ENCODE peak calls at places on chromosomes 5 and 9, in four cellular contexts. B, G, Q and H are unnamed samples.

GRCh38 chr5:89315194-89315593 is 432.2 kb upstream of the MEF2C start:
- DNase-seq in Q (no peak), G (no peak), B (no peak), H (no peak)

GRCh38 chr9:108746864-108747263 is 108.9 kb downstream of the ACTL7B start:
- DNase-seq in B (peak; percentile 57), Q (no peak), G (no peak), H (no peak)

GRCh38 chr5:68405026-68405684 is 189.6 kb downstream of the PIK3R1 start:
- DNase-seq in B (no peak), Q (no peak), G (peak; percentile 63), H (no peak)

GRCh38 chr9:24518545-24518944 is 27.2 kb downstream of the IZUMO3 start:
- DNase-seq in Q (no peak), G (no peak), B (no peak), H (no peak)

GRCh38 chr5:10712574-10713366 is 48.3 kb downstream of the DAP start:
- DNase-seq in G (no peak), B (no peak), Q (no peak), H (no peak)

GRCh38 chr5:132764051-132764450 is 13.0 kb downstream of the SEPTIN8 start:
- DNase-seq in B (no peak), Q (no peak), G (no peak), H (no peak)

GRCh38 chr9:110337727-110338522 is at the start of gene TXNDC8:
- DNase-seq in G (no peak), B (no peak), Q (no peak), H (no peak)

GRCh38 chr5:109062669-109063068 is 315.0 kb downstream of the FER start:
- DNase-seq in B (no peak), Q (no peak), G (no peak), H (no peak)

GRCh38 chr5:128216860-128217531 is 133.4 kb downstream of the SLC12A2 start:
- DNase-seq in Q (no peak), B (no peak), G (no peak), H (no peak)

GRCh38 chr5:98454407-98454806 is 319.1 kb upstream of the RGMB start:
- DNase-seq in Q (no peak), G (no peak), B (no peak), H (no peak)

GRCh38 chr9:70043689-70044449 is at the start of gene MAMDC2:
- DNase-seq in B (no peak), G (no peak), Q (no peak), H (no peak)

GRCh38 chr5:73160239-73160671 is 12.7 kb upstream of the TMEM174 start:
- DNase-seq in Q (peak; percentile 62), G (no peak), B (no peak), H (no peak)

GRCh38 chr5:96896806-96897205 is 20.5 kb downstream of the ERAP2 start:
- DNase-seq in G (no peak), Q (no peak), B (no peak), H (no peak)

GRCh38 chr5:54704341-54704740 is 186.8 kb downstream of the SNX18 start:
- DNase-seq in G (no peak), Q (no peak), B (no peak), H (no peak)

GRCh38 chr5:55856511-55857246 is 5.5 kb downstream of the IL31RA start:
- DNase-seq in G (no peak), B (no peak), Q (no peak), H (no peak)

GRCh38 chr9:69153707-69154521 is 20.2 kb upstream of the TJP2 start:
- DNase-seq in Q (no peak), G (no peak), B (peak; percentile 96), H (no peak)

GRCh38 chr5:78405820-78406750 is 45.7 kb downstream of the SCAMP1 start:
- DNase-seq in G (no peak), Q (peak; percentile 19), B (no peak), H (no peak)

GRCh38 chr5:57715296-57715695 is 232.7 kb upstream of the ACTBL2 start:
- DNase-seq in B (no peak), Q (no peak), G (no peak), H (no peak)

GRCh38 chr5:476102-476813 is 33.3 kb downstream of the EXOC3 start:
- DNase-seq in Q (no peak), B (no peak), G (no peak), H (no peak)

GRCh38 chr5:176535101-176535654 is 2.0 kb downstream of the RNF44 start:
- DNase-seq in Q (peak; percentile 46), G (no peak), B (no peak), H (no peak)

GRCh38 chr9:99134893-99135341 is 30.0 kb downstream of the TGFBR1 start:
- DNase-seq in G (no peak), B (no peak), Q (peak; percentile 36), H (no peak)

GRCh38 chr5:142472306-142472951 is 147.6 kb upstream of the SPRY4 start:
- DNase-seq in Q (no peak), G (peak; percentile 49), B (peak; percentile 66), H (no peak)

GRCh38 chr5:60802216-60802615 is 41.9 kb downstream of the ELOVL7 start:
- DNase-seq in G (no peak), Q (no peak), B (no peak), H (no peak)

GRCh38 chr5:95892784-95893354 is 68.8 kb downstream of the ELL2 start:
- DNase-seq in Q (no peak), B (peak; percentile 48), G (peak; percentile 28), H (peak; percentile 44)

GRCh38 chr5:4720831-4721230 is 419.3 kb upstream of the ADAMTS16 start:
- DNase-seq in G (no peak), Q (no peak), B (no peak), H (no peak)

GRCh38 chr5:109901628-109901981 is 211.9 kb downstream of the MAN2A1 start:
- DNase-seq in G (no peak), Q (no peak), B (no peak), H (no peak)

GRCh38 chr5:135835766-135836165 is 1.3 kb downstream of the SLC25A48 start:
- DNase-seq in G (no peak), B (no peak), Q (no peak), H (no peak)

GRCh38 chr5:23405316-23406068 is 101.9 kb upstream of the PRDM9 start:
- DNase-seq in G (no peak), B (no peak), Q (no peak), H (no peak)

GRCh38 chr9:124660341-124660801 is 110.7 kb downstream of the NR6A1 start:
- DNase-seq in G (no peak), Q (peak; percentile 60), B (peak; percentile 36), H (peak; percentile 12)

GRCh38 chr5:68222310-68222709 is 6.8 kb downstream of the PIK3R1 start:
- DNase-seq in Q (no peak), G (no peak), B (no peak), H (no peak)

GRCh38 chr9:81656004-81656403 is 33.3 kb downstream of the TLE1 start:
- DNase-seq in Q (peak; percentile 31), G (no peak), B (peak; percentile 21), H (no peak)

GRCh38 chr5:10333154-10334006 is 20.1 kb upstream of the MARCHF6 start:
- DNase-seq in Q (no peak), B (no peak), G (no peak), H (no peak)

GRCh38 chr5:130747556-130747955 is 417.5 kb downstream of the HINT1 start:
- DNase-seq in B (no peak), Q (no peak), G (no peak), H (no peak)

GRCh38 chr5:134552301-134552700 is 26.8 kb downstream of the JADE2 start:
- DNase-seq in G (no peak), B (no peak), Q (no peak), H (no peak)

GRCh38 chr5:17895296-17896058 is 261.2 kb downstream of the TAF11L14 start:
- DNase-seq in G (no peak), Q (no peak), B (no peak), H (no peak)
- TF ChIP-seq TARDBP in G (no peak), Q (no peak), B (no peak), H (no peak)

GRCh38 chr5:169390265-169390664 is 89.3 kb upstream of the SLIT3 start:
- DNase-seq in Q (no peak), B (no peak), G (no peak), H (peak; percentile 18)

GRCh38 chr5:169389318-169389717 is 88.4 kb upstream of the SLIT3 start:
- DNase-seq in B (no peak), G (no peak), Q (no peak), H (no peak)

GRCh38 chr5:169385636-169386035 is 84.7 kb upstream of the SLIT3 start:
- DNase-seq in Q (no peak), G (no peak), B (no peak), H (no peak)

GRCh38 chr5:169384661-169385060 is 83.7 kb upstream of the SLIT3 start:
- DNase-seq in Q (no peak), B (no peak), G (no peak), H (no peak)
- TF ChIP-seq TARDBP in Q (no peak), B (no peak), G (no peak), H (no peak)

GRCh38 chr9:95383198-95383673 is 65.7 kb upstream of the FANCC start:
- DNase-seq in B (peak; percentile 25), G (no peak), Q (no peak), H (no peak)
- TF ChIP-seq TARDBP in B (no peak), G (no peak), Q (no peak), H (no peak)

GRCh38 chr9:2324742-2325141 is 296.8 kb upstream of the VLDLR start:
- DNase-seq in B (no peak), G (no peak), Q (no peak), H (no peak)
- TF ChIP-seq TARDBP in B (no peak), G (no peak), Q (no peak), H (no peak)

GRCh38 chr9:35096035-35096849 is at the start of gene PIGO:
- DNase-seq in G (peak; percentile 82), Q (no peak), B (peak; percentile 83), H (peak; percentile 86)
- TF ChIP-seq TARDBP in G (no peak), Q (peak; percentile 39), B (no peak), H (no peak)

GRCh38 chr5:81397169-81397568 is 3.2 kb upstream of the ACOT12 start:
- DNase-seq in B (no peak), G (no peak), Q (no peak), H (no peak)
- TF ChIP-seq TARDBP in B (no peak), G (no peak), Q (no peak), H (no peak)